ENCODE peak calls at places on chromosomes 1 and 21, in nine cellular contexts. One of them, this sample, is unnamed.

GRCh38 chr21:31476551-31477120 is 132.6 kb upstream of the TIAM1 start:
- DNase-seq in nephron progenitor cell: no peak
- DNase-seq in aorta: no peak
- DNase-seq in T follicular helper cell: no peak
- DNase-seq in skeletal muscle cell: peak
- DNase-seq in GDM1: no peak
- DNase-seq in stimulated activated CD4-positive, alpha-beta T cell treated with anti-CD3 and anti-CD28 coated beads, Interleukin-12 subunit alpha, Interleukin-12 subunit beta, amount 100 ng/mL, for 4 hours: no peak
- DNase-seq in adrenal gland: no peak
- DNase-seq in HT1080: no peak
- DNase-seq in this sample: no peak

GRCh38 chr1:77014396-77014795 is 147.1 kb downstream of the ST6GALNAC5 start:
- DNase-seq in nephron progenitor cell: no peak
- DNase-seq in aorta: no peak
- DNase-seq in T follicular helper cell: no peak
- DNase-seq in skeletal muscle cell: no peak
- DNase-seq in GDM1: no peak
- DNase-seq in stimulated activated CD4-positive, alpha-beta T cell treated with anti-CD3 and anti-CD28 coated beads, Interleukin-12 subunit alpha, Interleukin-12 subunit beta, amount 100 ng/mL, for 4 hours: no peak
- DNase-seq in adrenal gland: no peak
- DNase-seq in HT1080: no peak
- DNase-seq in this sample: no peak

GRCh38 chr21:41249476-41249875 is 67.1 kb upstream of the FAM3B start:
- DNase-seq in nephron progenitor cell: no peak
- DNase-seq in aorta: no peak
- DNase-seq in T follicular helper cell: no peak
- DNase-seq in skeletal muscle cell: no peak
- DNase-seq in GDM1: no peak
- DNase-seq in stimulated activated CD4-positive, alpha-beta T cell treated with anti-CD3 and anti-CD28 coated beads, Interleukin-12 subunit alpha, Interleukin-12 subunit beta, amount 100 ng/mL, for 4 hours: no peak
- DNase-seq in adrenal gland: peak
- DNase-seq in HT1080: no peak
- DNase-seq in this sample: no peak

GRCh38 chr1:51559501-51559900 is 40.4 kb upstream of the EPS15 start:
- DNase-seq in nephron progenitor cell: no peak
- DNase-seq in aorta: no peak
- DNase-seq in T follicular helper cell: no peak
- DNase-seq in skeletal muscle cell: no peak
- DNase-seq in GDM1: no peak
- DNase-seq in stimulated activated CD4-positive, alpha-beta T cell treated with anti-CD3 and anti-CD28 coated beads, Interleukin-12 subunit alpha, Interleukin-12 subunit beta, amount 100 ng/mL, for 4 hours: no peak
- DNase-seq in adrenal gland: no peak
- DNase-seq in HT1080: no peak
- DNase-seq in this sample: no peak

GRCh38 chr1:178825167-178825566 is 45.7 kb downstream of the ANGPTL1 start:
- DNase-seq in nephron progenitor cell: no peak
- DNase-seq in aorta: no peak
- DNase-seq in T follicular helper cell: no peak
- DNase-seq in skeletal muscle cell: no peak
- DNase-seq in GDM1: no peak
- DNase-seq in stimulated activated CD4-positive, alpha-beta T cell treated with anti-CD3 and anti-CD28 coated beads, Interleukin-12 subunit alpha, Interleukin-12 subunit beta, amount 100 ng/mL, for 4 hours: no peak
- DNase-seq in adrenal gland: no peak
- DNase-seq in HT1080: no peak
- DNase-seq in this sample: no peak

GRCh38 chr1:199149591-199149990 is 510.8 kb downstream of the PTPRC start:
- DNase-seq in nephron progenitor cell: no peak
- DNase-seq in aorta: no peak
- DNase-seq in T follicular helper cell: no peak
- DNase-seq in skeletal muscle cell: no peak
- DNase-seq in GDM1: no peak
- DNase-seq in stimulated activated CD4-positive, alpha-beta T cell treated with anti-CD3 and anti-CD28 coated beads, Interleukin-12 subunit alpha, Interleukin-12 subunit beta, amount 100 ng/mL, for 4 hours: no peak
- DNase-seq in adrenal gland: no peak
- DNase-seq in HT1080: no peak
- DNase-seq in this sample: no peak

GRCh38 chr1:108595510-108595909 is 35.6 kb downstream of the EEIG2 start:
- DNase-seq in nephron progenitor cell: no peak
- DNase-seq in aorta: no peak
- DNase-seq in T follicular helper cell: no peak
- DNase-seq in skeletal muscle cell: no peak
- DNase-seq in GDM1: no peak
- DNase-seq in stimulated activated CD4-positive, alpha-beta T cell treated with anti-CD3 and anti-CD28 coated beads, Interleukin-12 subunit alpha, Interleukin-12 subunit beta, amount 100 ng/mL, for 4 hours: no peak
- DNase-seq in adrenal gland: no peak
- DNase-seq in HT1080: no peak
- DNase-seq in this sample: no peak

GRCh38 chr1:2508180-2508579 is 18.2 kb downstream of the PANK4 start:
- DNase-seq in nephron progenitor cell: no peak
- DNase-seq in aorta: no peak
- DNase-seq in T follicular helper cell: no peak
- DNase-seq in skeletal muscle cell: no peak
- DNase-seq in GDM1: no peak
- DNase-seq in stimulated activated CD4-positive, alpha-beta T cell treated with anti-CD3 and anti-CD28 coated beads, Interleukin-12 subunit alpha, Interleukin-12 subunit beta, amount 100 ng/mL, for 4 hours: no peak
- DNase-seq in adrenal gland: no peak
- DNase-seq in HT1080: no peak
- DNase-seq in this sample: no peak

GRCh38 chr1:248702714-248703113 is at the start of gene OR14I1:
- DNase-seq in nephron progenitor cell: no peak
- DNase-seq in aorta: no peak
- DNase-seq in T follicular helper cell: no peak
- DNase-seq in skeletal muscle cell: no peak
- DNase-seq in GDM1: no peak
- DNase-seq in stimulated activated CD4-positive, alpha-beta T cell treated with anti-CD3 and anti-CD28 coated beads, Interleukin-12 subunit alpha, Interleukin-12 subunit beta, amount 100 ng/mL, for 4 hours: no peak
- DNase-seq in adrenal gland: no peak
- DNase-seq in HT1080: no peak
- DNase-seq in this sample: no peak

GRCh38 chr1:28915036-28915895 is 897 bp downstream of the EPB41 start:
- DNase-seq in nephron progenitor cell: no peak
- DNase-seq in aorta: no peak
- DNase-seq in T follicular helper cell: peak
- DNase-seq in skeletal muscle cell: no peak
- DNase-seq in GDM1: no peak
- DNase-seq in stimulated activated CD4-positive, alpha-beta T cell treated with anti-CD3 and anti-CD28 coated beads, Interleukin-12 subunit alpha, Interleukin-12 subunit beta, amount 100 ng/mL, for 4 hours: peak
- DNase-seq in adrenal gland: peak
- DNase-seq in HT1080: peak
- DNase-seq in this sample: peak

GRCh38 chr1:115204529-115204928 is 115.2 kb upstream of the TSPAN2 start:
- DNase-seq in nephron progenitor cell: no peak
- DNase-seq in aorta: no peak
- DNase-seq in T follicular helper cell: no peak
- DNase-seq in skeletal muscle cell: no peak
- DNase-seq in GDM1: no peak
- DNase-seq in stimulated activated CD4-positive, alpha-beta T cell treated with anti-CD3 and anti-CD28 coated beads, Interleukin-12 subunit alpha, Interleukin-12 subunit beta, amount 100 ng/mL, for 4 hours: no peak
- DNase-seq in adrenal gland: no peak
- DNase-seq in HT1080: no peak
- DNase-seq in this sample: no peak

GRCh38 chr1:161071886-161072371 is 2.2 kb upstream of the ARHGAP30 start:
- DNase-seq in nephron progenitor cell: peak
- DNase-seq in aorta: no peak
- DNase-seq in T follicular helper cell: peak
- DNase-seq in skeletal muscle cell: no peak
- DNase-seq in GDM1: peak
- DNase-seq in stimulated activated CD4-positive, alpha-beta T cell treated with anti-CD3 and anti-CD28 coated beads, Interleukin-12 subunit alpha, Interleukin-12 subunit beta, amount 100 ng/mL, for 4 hours: peak
- DNase-seq in adrenal gland: peak
- DNase-seq in HT1080: peak
- DNase-seq in this sample: peak

GRCh38 chr1:199861020-199861795 is 166.3 kb upstream of the NR5A2 start:
- DNase-seq in nephron progenitor cell: no peak
- DNase-seq in aorta: no peak
- DNase-seq in T follicular helper cell: no peak
- DNase-seq in skeletal muscle cell: no peak
- DNase-seq in GDM1: peak
- DNase-seq in stimulated activated CD4-positive, alpha-beta T cell treated with anti-CD3 and anti-CD28 coated beads, Interleukin-12 subunit alpha, Interleukin-12 subunit beta, amount 100 ng/mL, for 4 hours: no peak
- DNase-seq in adrenal gland: no peak
- DNase-seq in HT1080: no peak
- DNase-seq in this sample: no peak

GRCh38 chr1:43783671-43784205 is 76.4 kb downstream of the ST3GAL3 start:
- DNase-seq in nephron progenitor cell: no peak
- DNase-seq in aorta: no peak
- DNase-seq in T follicular helper cell: no peak
- DNase-seq in skeletal muscle cell: no peak
- DNase-seq in GDM1: no peak
- DNase-seq in stimulated activated CD4-positive, alpha-beta T cell treated with anti-CD3 and anti-CD28 coated beads, Interleukin-12 subunit alpha, Interleukin-12 subunit beta, amount 100 ng/mL, for 4 hours: no peak
- DNase-seq in adrenal gland: peak
- DNase-seq in HT1080: peak
- DNase-seq in this sample: no peak

GRCh38 chr1:155070721-155071556 is 7.4 kb downstream of the EFNA4 start:
- DNase-seq in nephron progenitor cell: peak
- DNase-seq in aorta: peak
- DNase-seq in T follicular helper cell: peak
- DNase-seq in skeletal muscle cell: no peak
- DNase-seq in GDM1: no peak
- DNase-seq in stimulated activated CD4-positive, alpha-beta T cell treated with anti-CD3 and anti-CD28 coated beads, Interleukin-12 subunit alpha, Interleukin-12 subunit beta, amount 100 ng/mL, for 4 hours: peak
- DNase-seq in adrenal gland: peak
- DNase-seq in HT1080: no peak
- DNase-seq in this sample: peak

GRCh38 chr1:7343917-7344316 is 427.2 kb upstream of the VAMP3 start:
- DNase-seq in nephron progenitor cell: no peak
- DNase-seq in aorta: peak
- DNase-seq in T follicular helper cell: no peak
- DNase-seq in skeletal muscle cell: no peak
- DNase-seq in GDM1: no peak
- DNase-seq in stimulated activated CD4-positive, alpha-beta T cell treated with anti-CD3 and anti-CD28 coated beads, Interleukin-12 subunit alpha, Interleukin-12 subunit beta, amount 100 ng/mL, for 4 hours: no peak
- DNase-seq in adrenal gland: no peak
- DNase-seq in HT1080: no peak
- DNase-seq in this sample: no peak

GRCh38 chr1:207313131-207313530 is 8.3 kb upstream of the CD55 start:
- DNase-seq in nephron progenitor cell: no peak
- DNase-seq in aorta: no peak
- DNase-seq in T follicular helper cell: no peak
- DNase-seq in skeletal muscle cell: no peak
- DNase-seq in GDM1: no peak
- DNase-seq in stimulated activated CD4-positive, alpha-beta T cell treated with anti-CD3 and anti-CD28 coated beads, Interleukin-12 subunit alpha, Interleukin-12 subunit beta, amount 100 ng/mL, for 4 hours: no peak
- DNase-seq in adrenal gland: no peak
- DNase-seq in HT1080: no peak
- DNase-seq in this sample: no peak

GRCh38 chr1:109630081-109630880 is 10.6 kb downstream of the AMPD2 start:
- DNase-seq in nephron progenitor cell: peak
- DNase-seq in aorta: no peak
- DNase-seq in T follicular helper cell: no peak
- DNase-seq in skeletal muscle cell: no peak
- DNase-seq in GDM1: no peak
- DNase-seq in stimulated activated CD4-positive, alpha-beta T cell treated with anti-CD3 and anti-CD28 coated beads, Interleukin-12 subunit alpha, Interleukin-12 subunit beta, amount 100 ng/mL, for 4 hours: peak
- DNase-seq in adrenal gland: peak
- DNase-seq in HT1080: no peak
- DNase-seq in this sample: peak

GRCh38 chr1:51139474-51139873 is 37.4 kb downstream of the C1orf185 start:
- DNase-seq in nephron progenitor cell: no peak
- DNase-seq in aorta: no peak
- DNase-seq in T follicular helper cell: no peak
- DNase-seq in skeletal muscle cell: no peak
- DNase-seq in GDM1: no peak
- DNase-seq in stimulated activated CD4-positive, alpha-beta T cell treated with anti-CD3 and anti-CD28 coated beads, Interleukin-12 subunit alpha, Interleukin-12 subunit beta, amount 100 ng/mL, for 4 hours: no peak
- DNase-seq in adrenal gland: no peak
- DNase-seq in HT1080: no peak
- DNase-seq in this sample: no peak

GRCh38 chr1:39685071-39685470 is 6.2 kb downstream of the HPCAL4 start:
- DNase-seq in nephron progenitor cell: no peak
- DNase-seq in aorta: no peak
- DNase-seq in T follicular helper cell: no peak
- DNase-seq in skeletal muscle cell: no peak
- DNase-seq in GDM1: no peak
- DNase-seq in stimulated activated CD4-positive, alpha-beta T cell treated with anti-CD3 and anti-CD28 coated beads, Interleukin-12 subunit alpha, Interleukin-12 subunit beta, amount 100 ng/mL, for 4 hours: no peak
- DNase-seq in adrenal gland: no peak
- DNase-seq in HT1080: no peak
- DNase-seq in this sample: no peak

GRCh38 chr1:185441608-185442007 is 124.6 kb upstream of the IVNS1ABP start:
- DNase-seq in nephron progenitor cell: no peak
- DNase-seq in aorta: no peak
- DNase-seq in T follicular helper cell: no peak
- DNase-seq in skeletal muscle cell: peak
- DNase-seq in GDM1: no peak
- DNase-seq in stimulated activated CD4-positive, alpha-beta T cell treated with anti-CD3 and anti-CD28 coated beads, Interleukin-12 subunit alpha, Interleukin-12 subunit beta, amount 100 ng/mL, for 4 hours: no peak
- DNase-seq in adrenal gland: peak
- DNase-seq in HT1080: peak
- DNase-seq in this sample: no peak

GRCh38 chr21:44517175-44517899 is 22.7 kb downstream of the KRTAP10-1 start:
- DNase-seq in nephron progenitor cell: peak
- DNase-seq in aorta: no peak
- DNase-seq in T follicular helper cell: no peak
- DNase-seq in skeletal muscle cell: peak
- DNase-seq in GDM1: no peak
- DNase-seq in stimulated activated CD4-positive, alpha-beta T cell treated with anti-CD3 and anti-CD28 coated beads, Interleukin-12 subunit alpha, Interleukin-12 subunit beta, amount 100 ng/mL, for 4 hours: no peak
- DNase-seq in adrenal gland: peak
- DNase-seq in HT1080: peak
- DNase-seq in this sample: no peak

GRCh38 chr1:175169305-175170018 is 23.1 kb downstream of the KIAA0040 start:
- DNase-seq in nephron progenitor cell: no peak
- DNase-seq in aorta: no peak
- DNase-seq in T follicular helper cell: no peak
- DNase-seq in skeletal muscle cell: no peak
- DNase-seq in GDM1: no peak
- DNase-seq in stimulated activated CD4-positive, alpha-beta T cell treated with anti-CD3 and anti-CD28 coated beads, Interleukin-12 subunit alpha, Interleukin-12 subunit beta, amount 100 ng/mL, for 4 hours: no peak
- DNase-seq in adrenal gland: no peak
- DNase-seq in HT1080: peak
- DNase-seq in this sample: no peak

GRCh38 chr1:153515504-153516394 is 20.0 kb downstream of the S100A6 start:
- DNase-seq in nephron progenitor cell: no peak
- DNase-seq in aorta: no peak
- DNase-seq in T follicular helper cell: no peak
- DNase-seq in skeletal muscle cell: no peak
- DNase-seq in GDM1: no peak
- DNase-seq in stimulated activated CD4-positive, alpha-beta T cell treated with anti-CD3 and anti-CD28 coated beads, Interleukin-12 subunit alpha, Interleukin-12 subunit beta, amount 100 ng/mL, for 4 hours: no peak
- DNase-seq in adrenal gland: peak
- DNase-seq in HT1080: peak
- DNase-seq in this sample: no peak

GRCh38 chr1:232952514-232953175 is 2.2 kb downstream of the NTPCR start:
- DNase-seq in nephron progenitor cell: peak
- DNase-seq in aorta: no peak
- DNase-seq in T follicular helper cell: no peak
- DNase-seq in skeletal muscle cell: no peak
- DNase-seq in GDM1: peak
- DNase-seq in stimulated activated CD4-positive, alpha-beta T cell treated with anti-CD3 and anti-CD28 coated beads, Interleukin-12 subunit alpha, Interleukin-12 subunit beta, amount 100 ng/mL, for 4 hours: peak
- DNase-seq in adrenal gland: peak
- DNase-seq in HT1080: peak
- DNase-seq in this sample: no peak

GRCh38 chr1:108068141-108068540 is 103.2 kb upstream of the VAV3 start:
- DNase-seq in nephron progenitor cell: no peak
- DNase-seq in aorta: no peak
- DNase-seq in T follicular helper cell: no peak
- DNase-seq in skeletal muscle cell: no peak
- DNase-seq in GDM1: no peak
- DNase-seq in stimulated activated CD4-positive, alpha-beta T cell treated with anti-CD3 and anti-CD28 coated beads, Interleukin-12 subunit alpha, Interleukin-12 subunit beta, amount 100 ng/mL, for 4 hours: no peak
- DNase-seq in adrenal gland: no peak
- DNase-seq in HT1080: peak
- DNase-seq in this sample: no peak

GRCh38 chr1:197902131-197902453 is 338 bp upstream of the C1orf53 start:
- DNase-seq in nephron progenitor cell: no peak
- DNase-seq in aorta: no peak
- DNase-seq in T follicular helper cell: no peak
- DNase-seq in skeletal muscle cell: no peak
- DNase-seq in GDM1: no peak
- DNase-seq in stimulated activated CD4-positive, alpha-beta T cell treated with anti-CD3 and anti-CD28 coated beads, Interleukin-12 subunit alpha, Interleukin-12 subunit beta, amount 100 ng/mL, for 4 hours: no peak
- DNase-seq in adrenal gland: no peak
- DNase-seq in HT1080: no peak
- DNase-seq in this sample: no peak

GRCh38 chr1:89660086-89660946 is 27.4 kb downstream of the LRRC8C start:
- DNase-seq in nephron progenitor cell: no peak
- DNase-seq in aorta: no peak
- DNase-seq in T follicular helper cell: no peak
- DNase-seq in skeletal muscle cell: no peak
- DNase-seq in GDM1: no peak
- DNase-seq in stimulated activated CD4-positive, alpha-beta T cell treated with anti-CD3 and anti-CD28 coated beads, Interleukin-12 subunit alpha, Interleukin-12 subunit beta, amount 100 ng/mL, for 4 hours: no peak
- DNase-seq in adrenal gland: no peak
- DNase-seq in HT1080: no peak
- DNase-seq in this sample: peak

GRCh38 chr1:37567023-37567422 is 10.3 kb downstream of the DNALI1 start:
- DNase-seq in nephron progenitor cell: no peak
- DNase-seq in aorta: no peak
- DNase-seq in T follicular helper cell: no peak
- DNase-seq in skeletal muscle cell: no peak
- DNase-seq in GDM1: no peak
- DNase-seq in stimulated activated CD4-positive, alpha-beta T cell treated with anti-CD3 and anti-CD28 coated beads, Interleukin-12 subunit alpha, Interleukin-12 subunit beta, amount 100 ng/mL, for 4 hours: no peak
- DNase-seq in adrenal gland: no peak
- DNase-seq in HT1080: no peak
- DNase-seq in this sample: no peak

GRCh38 chr1:241998412-241998921 is 431 bp downstream of the MAP1LC3C start:
- DNase-seq in nephron progenitor cell: peak
- DNase-seq in aorta: peak
- DNase-seq in T follicular helper cell: peak
- DNase-seq in skeletal muscle cell: peak
- DNase-seq in GDM1: no peak
- DNase-seq in stimulated activated CD4-positive, alpha-beta T cell treated with anti-CD3 and anti-CD28 coated beads, Interleukin-12 subunit alpha, Interleukin-12 subunit beta, amount 100 ng/mL, for 4 hours: peak
- DNase-seq in adrenal gland: peak
- DNase-seq in HT1080: peak
- DNase-seq in this sample: peak

GRCh38 chr1:46569909-46570725 is 18.7 kb upstream of the KNCN start:
- DNase-seq in nephron progenitor cell: no peak
- DNase-seq in aorta: no peak
- DNase-seq in T follicular helper cell: no peak
- DNase-seq in skeletal muscle cell: no peak
- DNase-seq in GDM1: no peak
- DNase-seq in stimulated activated CD4-positive, alpha-beta T cell treated with anti-CD3 and anti-CD28 coated beads, Interleukin-12 subunit alpha, Interleukin-12 subunit beta, amount 100 ng/mL, for 4 hours: no peak
- DNase-seq in adrenal gland: no peak
- DNase-seq in HT1080: no peak
- DNase-seq in this sample: no peak